ENCODE peak calls at places on chromosomes 5 and 9, in four cellular contexts. X, H, Y and Z are unnamed samples.

GRCh38 chr5:6236858-6237481 is 141.4 kb downstream of the MED10 start:
- DNase-seq in X (no peak), H (peak; percentile 24), Y (no peak), Z (peak; percentile 33)

GRCh38 chr5:77863181-77863580 is 87.0 kb upstream of the TBCA start:
- DNase-seq in X (no peak), H (no peak), Y (no peak), Z (no peak)

GRCh38 chr5:67246108-67246507 is 49.5 kb upstream of the CD180 start:
- DNase-seq in X (peak; percentile 2), H (peak; percentile 30), Y (peak; percentile 94), Z (peak; percentile 34)

GRCh38 chr5:53645581-53645980 is 85.1 kb downstream of the NDUFS4 start:
- DNase-seq in X (no peak), H (no peak), Y (no peak), Z (no peak)

GRCh38 chr9:26566141-26566540 is 326.5 kb downstream of the CAAP1 start:
- DNase-seq in X (no peak), H (no peak), Y (no peak), Z (no peak)

GRCh38 chr5:148733601-148734438 is 79.5 kb upstream of the HTR4 start:
- DNase-seq in X (peak; percentile 81), H (peak; percentile 12), Y (peak; percentile 90), Z (peak; percentile 27)

GRCh38 chr5:149381986-149382338 is 2.9 kb upstream of the IL17B start:
- DNase-seq in X (peak; percentile 69), H (peak; percentile 92), Y (peak; percentile 75), Z (peak; percentile 89)

GRCh38 chr5:134053840-134054338 is 49.1 kb upstream of the VDAC1 start:
- DNase-seq in X (no peak), H (no peak), Y (no peak), Z (no peak)

GRCh38 chr5:53616939-53617549 is 56.6 kb downstream of the NDUFS4 start:
- DNase-seq in X (no peak), H (no peak), Y (peak; percentile 22), Z (no peak)

GRCh38 chr9:81083821-81084512 is 605.4 kb downstream of the TLE1 start:
- DNase-seq in X (no peak), H (no peak), Y (peak; percentile 29), Z (no peak)

GRCh38 chr9:15824310-15824709 is 271.5 kb downstream of the CCDC171 start:
- DNase-seq in X (no peak), H (no peak), Y (peak; percentile 44), Z (no peak)

GRCh38 chr9:71854811-71855210 is 56.2 kb downstream of the ABHD17B start:
- DNase-seq in X (no peak), H (no peak), Y (no peak), Z (no peak)

GRCh38 chr5:149035282-149035882 is 27.5 kb downstream of the SH3TC2 start:
- DNase-seq in X (peak; percentile 80), H (peak; percentile 50), Y (peak; percentile 87), Z (peak; percentile 54)

GRCh38 chr5:21145376-21145775 is 1157.4 kb upstream of the CDH18 start:
- DNase-seq in X (no peak), H (no peak), Y (no peak), Z (no peak)

GRCh38 chr5:76682395-76682794 is 33.5 kb upstream of the F2R start:
- DNase-seq in X (no peak), H (no peak), Y (no peak), Z (no peak)

GRCh38 chr5:1448511-1449011 is 3.3 kb upstream of the SLC6A3 start:
- DNase-seq in X (no peak), H (no peak), Y (no peak), Z (no peak)

GRCh38 chr9:6895754-6896153 is 138.0 kb downstream of the KDM4C start:
- DNase-seq in X (no peak), H (no peak), Y (no peak), Z (no peak)

GRCh38 chr5:54993318-54993717 is 7.9 kb upstream of the ESM1 start:
- DNase-seq in X (no peak), H (no peak), Y (peak; percentile 41), Z (no peak)

GRCh38 chr5:176542596-176543427 is 5.6 kb upstream of the RNF44 start:
- DNase-seq in X (no peak), H (peak; percentile 71), Y (no peak), Z (peak; percentile 64)

GRCh38 chr9:96317335-96317980 is 15.5 kb upstream of the HSD17B3 start:
- DNase-seq in X (peak; percentile 26), H (peak; percentile 65), Y (peak; percentile 77), Z (peak; percentile 60)

GRCh38 chr9:129140397-129141065 is 29.3 kb downstream of the PTPA start:
- DNase-seq in X (peak; percentile 39), H (no peak), Y (peak; percentile 58), Z (no peak)

GRCh38 chr9:89454498-89455355 is 43.2 kb downstream of the SEMA4D start:
- DNase-seq in X (no peak), H (no peak), Y (no peak), Z (no peak)

GRCh38 chr9:108269421-108269820 is 586.4 kb downstream of the ACTL7B start:
- DNase-seq in X (peak; percentile 75), H (no peak), Y (no peak), Z (no peak)

GRCh38 chr5:22541037-22541436 is 312.1 kb downstream of the CDH12 start:
- DNase-seq in X (no peak), H (no peak), Y (no peak), Z (no peak)

GRCh38 chr5:95798545-95798944 is 24.0 kb downstream of the GLRX start:
- DNase-seq in X (no peak), H (no peak), Y (no peak), Z (no peak)

GRCh38 chr5:39167141-39167972 is 52.0 kb downstream of the FYB1 start:
- DNase-seq in X (no peak), H (no peak), Y (peak; percentile 14), Z (no peak)

GRCh38 chr5:120465281-120465961 is 1.3 kb downstream of the PRR16 start:
- DNase-seq in X (no peak), H (peak; percentile 19), Y (peak; percentile 74), Z (no peak)

GRCh38 chr9:126839301-126839700 is 21.1 kb upstream of the ZBTB34 start:
- DNase-seq in X (no peak), H (no peak), Y (no peak), Z (no peak)

GRCh38 chr5:127909821-127910220 is 173.7 kb upstream of the SLC12A2 start:
- DNase-seq in X (no peak), H (no peak), Y (no peak), Z (no peak)

GRCh38 chr5:55480781-55481180 is 54.0 kb downstream of the PLPP1 start:
- DNase-seq in X (no peak), H (no peak), Y (peak; percentile 52), Z (no peak)

GRCh38 chr9:86563350-86563749 is 209.1 kb upstream of the TUT7 start:
- DNase-seq in X (no peak), H (no peak), Y (peak; percentile 27), Z (no peak)

GRCh38 chr9:133285252-133285775 is 10.3 kb upstream of the ABO start:
- DNase-seq in X (no peak), H (no peak), Y (no peak), Z (no peak)

GRCh38 chr5:115419794-115420585 is 123.5 kb upstream of the CCDC112 start:
- DNase-seq in X (peak; percentile 1), H (no peak), Y (peak; percentile 98), Z (no peak)

GRCh38 chr5:178238711-178239592 is 6.3 kb upstream of the PHYKPL start:
- DNase-seq in X (no peak), H (no peak), Y (no peak), Z (no peak)

GRCh38 chr9:137786511-137786920 is 91.1 kb upstream of the CACNA1B start:
- DNase-seq in X (no peak), H (no peak), Y (peak; percentile 10), Z (no peak)

GRCh38 chr5:152532714-152533113 is 127.6 kb upstream of the NMUR2 start:
- DNase-seq in X (no peak), H (no peak), Y (peak; percentile 70), Z (peak; percentile 18)

GRCh38 chr9:76646249-76646648 is 118.0 kb upstream of the PCA3 start:
- DNase-seq in X (no peak), H (no peak), Y (peak; percentile 30), Z (no peak)

GRCh38 chr5:95611396-95611795 is 8.5 kb upstream of the GPR150 start:
- DNase-seq in X (no peak), H (no peak), Y (no peak), Z (no peak)

GRCh38 chr9:69326261-69326660 is 1.2 kb downstream of the ENTREP1 start:
- DNase-seq in X (no peak), H (no peak), Y (no peak), Z (no peak)

DNA sequence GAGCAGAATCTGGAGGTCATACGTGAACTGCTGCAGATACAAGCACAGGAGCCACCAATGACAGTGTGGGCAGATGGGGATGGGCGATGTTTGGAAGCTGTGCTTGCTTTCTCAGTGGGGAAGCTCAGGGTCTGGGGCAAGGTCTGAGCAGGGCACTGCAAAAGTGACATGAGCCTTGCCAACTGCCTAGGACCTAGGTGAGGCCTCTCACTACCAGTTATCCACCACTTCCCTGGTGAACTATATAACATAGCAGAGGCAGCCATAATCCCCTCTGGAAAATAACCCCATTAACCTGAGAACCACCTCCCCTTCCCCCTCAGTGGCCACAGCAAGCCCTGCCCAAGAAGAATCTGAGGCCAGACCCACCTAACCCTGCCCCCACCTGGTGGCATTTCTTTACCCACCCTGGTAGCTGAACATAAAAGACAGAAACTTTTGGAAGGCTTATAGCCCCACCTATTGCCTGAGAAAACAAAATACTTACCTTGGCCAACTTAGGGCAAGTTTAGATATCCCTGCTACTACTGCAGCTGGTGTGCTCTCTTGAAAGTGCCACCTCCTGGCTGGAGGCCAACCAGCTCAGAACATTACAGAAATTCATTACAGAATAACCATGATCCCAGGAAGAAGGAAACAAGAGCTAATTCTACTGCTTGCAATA is 18.8 kb upstream of the SPEF2 start:
- DNase-seq in X (peak; percentile 40), H (no peak), Y (no peak), Z (no peak)
- TF ChIP-seq CTCF in X (no peak), H (no peak), Y (no peak), Z (no peak)

GRCh38 chr5:123116757-123117156 is 27.7 kb downstream of the PRDM6 start:
- DNase-seq in X (no peak), H (no peak), Y (no peak), Z (no peak)
- TF ChIP-seq CTCF in X (no peak), H (no peak), Y (no peak), Z (no peak)

GRCh38 chr9:131348631-131349521 is 45.0 kb upstream of the PRRC2B start:
- DNase-seq in X (no peak), H (no peak), Y (no peak), Z (no peak)
- TF ChIP-seq CTCF in X (no peak), H (no peak), Y (no peak), Z (no peak)

GRCh38 chr5:61009907-61010306 is 64.9 kb downstream of the NDUFAF2 start:
- DNase-seq in X (no peak), H (no peak), Y (no peak), Z (no peak)

DNA sequence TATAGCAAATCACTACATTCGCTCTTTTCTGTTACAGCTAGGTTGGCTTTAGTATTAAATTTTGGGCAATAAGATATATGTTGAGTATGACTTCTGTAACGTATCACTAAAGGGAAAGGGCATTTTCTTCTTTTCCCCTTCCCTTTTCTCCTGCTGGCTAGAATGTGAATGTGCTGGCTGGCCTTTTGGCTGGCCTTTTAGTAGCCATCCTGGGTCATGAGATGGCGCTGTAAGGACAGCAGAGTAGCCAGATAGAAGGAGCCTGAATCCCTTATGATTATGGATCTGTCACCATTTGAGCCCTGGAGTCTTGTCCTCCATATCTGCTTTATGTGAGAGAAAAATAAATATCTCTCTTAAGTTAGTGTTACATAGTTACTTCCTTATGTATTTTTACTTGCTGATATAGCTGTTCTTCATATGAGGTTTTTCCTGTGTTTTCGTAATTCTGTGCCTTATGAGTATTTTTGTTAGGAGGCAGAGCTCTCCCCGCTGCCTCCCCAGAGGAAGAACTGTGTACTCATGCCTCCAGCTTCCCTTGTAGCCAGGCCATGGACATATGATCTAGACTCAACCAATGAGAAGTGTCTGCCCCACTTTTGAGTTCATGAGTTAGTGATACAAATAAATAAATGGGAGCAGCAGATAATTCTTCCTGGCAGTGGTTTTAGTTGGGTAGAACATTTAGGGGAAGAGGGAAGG is 65.9 kb downstream of the NDUFAF2 start:
- DNase-seq in X (no peak), H (no peak), Y (no peak), Z (no peak)
- TF ChIP-seq CTCF in X (no peak), H (no peak), Y (peak; percentile 23), Z (no peak)